ENCODE peak calls at places on chromosomes 7 and 10, in nine cellular contexts. Q is smooth muscle cell of the brain vasculature; P is activated T-cell treated with anti-CD3 and anti-CD28 coated beads, Interleukin-2, amount 50 U/mL, for 72 hours; N is progenitor cell of endocrine pancreas; R is WERI-Rb-1; Z is transverse colon; E is GM12892; S is stimulated activated CD8-positive, alpha-beta memory T cell treated with anti-CD3 and anti-CD28 coated beads, Interleukin-4, amount 100 ng/mL, for 24 hours; I is HTR-8/SVneo. T is an unnamed sample.

GRCh38 chr7:100696123-100696521 is 2.1 kb upstream of the GIGYF1 start:
- DNase-seq in E (no peak), P (no peak), N (no peak), I (no peak), S (no peak), Q (no peak), Z (no peak), R (no peak), T (no peak)

GRCh38 chr7:35463176-35463575 is 209.3 kb upstream of the TBX20 start:
- DNase-seq in P (no peak), Q (no peak), N (no peak), E (no peak), I (no peak), R (no peak), S (no peak), Z (no peak), T (no peak)

GRCh38 chr7:20350518-20350951 is 19.8 kb downstream of the ITGB8 start:
- DNase-seq in P (no peak), I (no peak), E (no peak), Z (peak), R (no peak), Q (no peak), N (no peak), S (no peak), T (no peak)

GRCh38 chr7:100890640-100891521 is 1.4 kb upstream of the UFSP1 start:
- DNase-seq in R (no peak), S (no peak), I (no peak), P (no peak), Z (no peak), Q (no peak), E (no peak), N (no peak), T (no peak)

GRCh38 chr7:18495412-18496335 is at the start of gene HDAC9:
- DNase-seq in P (no peak), S (no peak), Z (peak), R (peak), N (no peak), Q (no peak), E (no peak), I (no peak), T (no peak)

GRCh38 chr7:134362587-134363483 is 46.1 kb upstream of the SLC35B4 start:
- DNase-seq in E (no peak), Z (no peak), I (no peak), P (no peak), R (no peak), Q (no peak), S (no peak), N (no peak), T (no peak)

GRCh38 chr7:24825931-24826661 is 68.8 kb upstream of the GSDME start:
- DNase-seq in Q (no peak), I (peak), N (no peak), Z (peak), R (no peak), S (no peak), P (no peak), E (no peak), T (no peak)

GRCh38 chr10:71143170-71143569 is 69.2 kb upstream of the UNC5B start:
- DNase-seq in N (no peak), R (no peak), E (no peak), Z (no peak), P (no peak), I (no peak), S (no peak), Q (no peak), T (no peak)

GRCh38 chr10:66925896-66926719 is at the start of gene LRRTM3:
- DNase-seq in N (peak), Q (peak), E (peak), R (peak), Z (peak), I (peak), S (no peak), P (peak), T (no peak)

GRCh38 chr10:86644412-86645110 is 9.8 kb upstream of the OPN4 start:
- DNase-seq in R (peak), N (no peak), P (no peak), Z (no peak), E (no peak), I (no peak), S (no peak), Q (peak), T (no peak)

GRCh38 chr7:32298403-32299132 is 191.6 kb downstream of the LSM5 start:
- DNase-seq in I (peak), N (peak), R (peak), Q (no peak), E (no peak), Z (no peak), S (no peak), P (no peak), T (no peak)

GRCh38 chr7:141841385-141841784 is at the start of gene PRSS37:
- DNase-seq in N (no peak), R (no peak), I (no peak), E (no peak), P (no peak), Q (no peak), S (no peak), Z (no peak), T (no peak)

GRCh38 chr7:134448359-134449229 is 10.3 kb downstream of the AKR1B1 start:
- DNase-seq in Q (no peak), E (no peak), S (no peak), I (no peak), P (no peak), Z (no peak), N (no peak), R (no peak), T (no peak)